ENCODE peak calls at places on chromosomes 3 and 15, in four cellular contexts. O is bronchial epithelial cell; V is activated CD8-positive, alpha-beta T cell treated with anti-CD3 and anti-CD28 coated beads for 36 hours; B is nephron progenitor cell. F is an unnamed sample.

GRCh38 chr15:101483476-101483875 is 6.0 kb downstream of the PCSK6 start:
- DNase-seq in O (no peak), B (no peak), V (no peak), F (no peak)

GRCh38 chr15:87752250-87752951 is 504.1 kb downstream of the NTRK3 start:
- DNase-seq in O (peak), B (no peak), V (no peak), F (peak)

GRCh38 chr15:68672251-68672650 is 93.5 kb downstream of the CORO2B start:
- DNase-seq in B (no peak), O (no peak), V (no peak), F (no peak)

GRCh38 chr3:118803096-118803476 is 231.6 kb downstream of the IGSF11 start:
- DNase-seq in O (no peak), B (no peak), V (no peak), F (no peak)

GRCh38 chr15:33926260-33926659 is 42.0 kb upstream of the CHRM5 start:
- DNase-seq in V (no peak), B (peak), O (no peak), F (no peak)

GRCh38 chr15:81296673-81297072 is 27.3 kb downstream of the STARD5 start:
- DNase-seq in B (no peak), O (no peak), V (peak), F (no peak)

GRCh38 chr3:64063207-64063981 is 40.1 kb upstream of the PSMD6 start:
- DNase-seq in O (peak), B (no peak), V (no peak), F (no peak)

GRCh38 chr3:141462176-141462859 is 24.5 kb upstream of the RASA2 start:
- DNase-seq in O (no peak), B (no peak), V (no peak), F (no peak)

GRCh38 chr3:13689373-13690265 is 140.7 kb downstream of the FBLN2 start:
- DNase-seq in B (no peak), V (no peak), O (no peak), F (no peak)

GRCh38 chr3:182913889-182914288 is 66.4 kb downstream of the DCUN1D1 start:
- DNase-seq in V (peak), B (no peak), O (no peak), F (no peak)

GRCh38 chr3:177141471-177141870 is 55.8 kb downstream of the TBL1XR1 start:
- DNase-seq in V (no peak), O (no peak), B (no peak), F (no peak)

GRCh38 chr15:67735896-67736295 is 89.4 kb upstream of the SKOR1 start:
- DNase-seq in V (no peak), B (no peak), O (no peak), F (no peak)

GRCh38 chr3:95750097-95750496 is 1064.3 kb upstream of the EPHA6 start:
- DNase-seq in V (no peak), O (no peak), B (no peak), F (no peak)

GRCh38 chr3:6260551-6261191 is 600.2 kb upstream of the GRM7 start:
- DNase-seq in B (no peak), O (no peak), V (no peak), F (no peak)

GRCh38 chr3:40672861-40673260 is 148.1 kb downstream of the ZNF621 start:
- DNase-seq in V (no peak), B (no peak), O (no peak), F (no peak)

GRCh38 chr3:149820183-149820582 is 7.2 kb downstream of the RNF13 start:
- DNase-seq in O (peak), B (no peak), V (no peak), F (no peak)

DNA sequence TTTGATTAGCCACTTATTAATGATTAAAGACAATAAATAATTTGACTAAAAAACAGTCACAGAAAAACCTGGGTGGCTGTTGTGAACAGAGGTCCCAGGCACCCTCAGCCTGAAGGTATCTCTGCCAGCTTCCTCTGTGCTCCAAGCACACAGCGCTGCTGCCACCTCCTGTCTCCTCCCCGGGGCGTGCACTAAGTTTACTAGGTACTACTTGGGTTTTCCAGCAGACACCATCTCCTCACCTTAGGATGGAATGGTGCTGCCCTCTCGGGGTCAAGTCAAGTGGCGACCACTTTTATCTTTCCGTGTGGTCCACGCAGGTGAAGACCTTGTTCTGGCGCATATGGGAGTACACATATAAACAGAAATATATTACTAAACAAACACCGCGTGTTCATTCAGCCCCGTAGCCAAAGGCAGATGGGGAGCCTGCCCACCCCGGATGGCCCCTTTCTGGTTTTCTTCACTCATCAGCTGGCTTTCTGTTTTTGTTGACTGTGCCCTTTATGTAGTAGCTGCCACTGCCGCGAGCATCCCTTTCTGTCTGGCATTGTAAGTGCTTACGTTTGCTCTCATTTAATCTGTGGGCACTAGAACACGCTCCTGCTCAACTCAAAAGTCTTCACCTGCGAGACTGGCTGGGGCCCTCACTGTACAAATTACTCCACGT is 128.0 kb downstream of the LRIG1 start:
- DNase-seq in B (peak), O (peak), V (peak), F (no peak)
- TF ChIP-seq CTCF in B (peak), O (peak), V (no peak), F (peak)

GRCh38 chr15:74196175-74196574 is 6.4 kb downstream of the STRA6 start:
- DNase-seq in O (peak), B (no peak), V (no peak), F (peak)
- TF ChIP-seq CTCF in O (no peak), B (no peak), V (no peak), F (no peak)

DNA sequence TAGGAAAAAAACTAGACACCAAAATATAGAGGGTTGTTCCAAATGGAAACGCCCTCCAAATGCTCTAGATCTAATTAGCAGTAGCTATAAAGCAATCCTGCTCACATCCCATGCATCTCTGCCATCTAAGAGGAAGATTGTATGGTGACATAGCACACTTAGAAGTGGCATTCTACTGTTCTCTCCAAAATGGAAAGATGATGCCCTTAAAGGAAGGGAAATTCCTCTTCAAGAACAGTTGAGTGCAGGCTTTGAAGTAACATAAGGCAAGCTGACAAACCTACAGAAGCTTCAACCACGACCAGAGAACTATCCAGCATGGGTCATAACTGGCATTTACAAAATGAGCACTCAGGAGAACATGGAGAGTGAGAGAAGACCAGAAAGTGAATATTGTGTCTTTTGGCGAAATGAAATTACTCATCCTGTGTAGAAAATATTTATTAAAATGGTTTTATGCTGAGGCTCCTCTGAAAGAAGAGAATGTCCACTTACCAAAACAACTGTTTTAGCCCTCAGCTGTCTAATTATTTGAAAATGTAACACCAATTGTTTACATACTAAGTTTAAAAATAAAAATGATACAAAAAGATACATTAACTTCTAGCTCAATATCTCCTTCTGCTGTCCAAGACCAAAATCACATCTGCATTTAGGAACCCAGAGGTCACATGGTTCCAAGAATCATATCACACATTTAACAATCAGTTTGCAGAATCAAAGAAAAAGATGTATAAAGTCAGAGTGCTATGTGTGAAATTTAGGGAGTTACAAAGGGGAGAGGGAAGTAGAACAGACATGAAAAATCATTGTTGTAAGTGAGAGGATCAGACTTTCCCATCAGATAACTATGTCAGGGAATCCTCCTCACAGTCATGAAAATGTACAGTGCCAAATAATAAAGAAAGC is 216.9 kb downstream of the ATP8B4 start:
- DNase-seq in V (no peak), B (no peak), O (peak), F (no peak)
- TF ChIP-seq CTCF in V (no peak), B (no peak), O (peak), F (peak)

GRCh38 chr3:15339786-15340215 is 7.4 kb upstream of the SH3BP5 start:
- DNase-seq in B (no peak), V (no peak), O (peak), F (no peak)
- TF ChIP-seq CTCF in B (no peak), V (no peak), O (no peak), F (no peak)

GRCh38 chr3:151198849-151199248 is 4.2 kb downstream of the GPR171 start:
- DNase-seq in O (no peak), V (no peak), B (no peak), F (no peak)

GRCh38 chr3:151197981-151198767 is 4.8 kb downstream of the GPR171 start:
- DNase-seq in V (no peak), O (no peak), B (no peak), F (no peak)

GRCh38 chr3:151199569-151200438 is 3.2 kb downstream of the GPR171 start:
- DNase-seq in O (no peak), B (no peak), V (no peak), F (no peak)

GRCh38 chr3:151201046-151201730 is 1.8 kb downstream of the GPR171 start:
- DNase-seq in B (no peak), V (no peak), O (no peak), F (no peak)

DNA sequence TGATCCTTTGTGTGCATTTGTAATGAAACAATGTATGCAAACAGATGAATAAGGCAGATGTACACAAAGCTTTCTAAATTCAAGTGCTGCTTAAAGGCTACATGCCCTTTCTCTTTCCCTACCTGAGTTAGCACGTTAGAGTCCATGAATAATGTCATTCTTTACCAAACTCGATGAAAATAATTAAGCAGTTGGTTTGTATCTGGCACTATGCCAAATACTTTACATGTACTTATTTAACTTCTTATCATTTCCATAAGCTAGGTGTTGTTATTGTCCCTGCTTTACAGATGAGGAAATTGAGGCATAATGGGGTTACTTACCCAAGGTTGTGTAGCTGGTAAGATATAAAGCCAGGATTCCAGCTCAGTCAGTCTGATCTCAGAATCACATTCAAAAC is 2.4 kb downstream of the GPR171 start:
- DNase-seq in B (no peak), O (no peak), V (no peak), F (no peak)
- TF ChIP-seq CTCF in B (no peak), O (no peak), V (no peak), F (no peak)

GRCh38 chr15:37793851-37794250 is 140.6 kb upstream of the TMCO5A start:
- DNase-seq in B (peak), V (no peak), O (no peak), F (no peak)
- TF ChIP-seq CTCF in B (peak), V (no peak), O (no peak), F (peak)

GRCh38 chr15:73683624-73684536 is at the start of gene CD276:
- DNase-seq in V (peak), B (peak), O (no peak), F (no peak)
- TF ChIP-seq CTCF in V (no peak), B (no peak), O (no peak), F (peak)

GRCh38 chr3:37801966-37802365 is 59.7 kb upstream of the CTDSPL start:
- DNase-seq in B (no peak), V (no peak), O (no peak), F (no peak)

GRCh38 chr3:37800022-37800493 is 61.6 kb upstream of the CTDSPL start:
- DNase-seq in B (no peak), O (no peak), V (no peak), F (no peak)

GRCh38 chr3:37806505-37807291 is 55.0 kb upstream of the CTDSPL start:
- DNase-seq in O (no peak), B (no peak), V (peak), F (no peak)

GRCh38 chr3:37808656-37809055 is 53.0 kb upstream of the CTDSPL start:
- DNase-seq in B (no peak), V (no peak), O (no peak), F (no peak)

GRCh38 chr3:37803726-37804469 is 57.8 kb upstream of the CTDSPL start:
- DNase-seq in B (no peak), O (no peak), V (no peak), F (no peak)
- TF ChIP-seq CTCF in B (no peak), O (no peak), V (no peak), F (no peak)

DNA sequence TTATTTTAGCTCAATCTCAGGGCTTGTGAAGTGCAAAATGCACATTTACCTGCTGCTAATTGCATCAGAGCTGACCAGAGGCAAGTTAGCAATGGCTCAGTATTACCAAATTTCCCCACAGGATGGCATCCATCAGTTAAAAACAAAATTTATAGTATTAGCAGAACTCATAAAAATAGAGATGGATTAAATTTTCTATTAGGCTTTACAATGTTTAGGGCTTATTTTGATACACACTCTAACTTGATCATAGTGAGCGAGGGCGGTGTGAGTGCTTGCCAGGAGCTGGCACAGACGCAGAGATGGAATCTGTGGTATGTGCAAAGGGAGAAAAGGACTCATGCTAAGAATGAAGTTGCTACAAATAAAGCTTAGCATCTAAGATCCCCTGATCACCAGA is 241.0 kb downstream of the NSUN3 start:
- DNase-seq in V (no peak), O (no peak), B (no peak), F (no peak)
- TF ChIP-seq CTCF in V (no peak), O (no peak), B (no peak), F (no peak)

F was measured in AG04449.